ENCODE peak calls at places on chromosomes 6 and 20, in seven cellular contexts. P is NCI-H460, T is aorta, E is activated T-cell treated with anti-CD3 and anti-CD28 coated beads for 24 hours, H is T-helper 2 cell, A is left cardiac atrium, O is AG08395. Q is an unnamed sample.

GRCh38 chr6:148972481-148972880 is 225.7 kb downstream of the UST start:
- DNase-seq in A (no peak), O (no peak), H (peak; percentile 55), P (no peak), T (no peak), E (peak; percentile 11), Q (peak; percentile 41)

GRCh38 chr6:85580104-85580877 is 13.4 kb downstream of the SNX14 start:
- DNase-seq in P (no peak), E (no peak), O (no peak), H (no peak), T (no peak), A (no peak), Q (peak; percentile 33)

GRCh38 chr20:43821795-43822194 is 92.9 kb upstream of the TOX2 start:
- DNase-seq in P (peak; percentile 7), T (no peak), H (peak; percentile 59), O (no peak), A (no peak), E (no peak), Q (no peak)

GRCh38 chr6:37024665-37025337 is 19.3 kb downstream of the FGD2 start:
- DNase-seq in P (no peak), T (no peak), A (no peak), E (peak; percentile 28), O (peak; percentile 61), H (peak; percentile 67), Q (peak; percentile 92)

GRCh38 chr20:6008254-6008653 is 45.6 kb downstream of the LRRN4 start:
- DNase-seq in H (no peak), P (peak; percentile 69), E (no peak), A (peak; percentile 61), O (peak; percentile 76), T (peak; percentile 53), Q (peak; percentile 41)

GRCh38 chr20:10902836-10903410 is 229.1 kb upstream of the JAG1 start:
- DNase-seq in P (no peak), A (no peak), O (peak; percentile 48), E (no peak), T (no peak), H (no peak), Q (no peak)

GRCh38 chr6:34071884-34072379 is 74.0 kb downstream of the GRM4 start:
- DNase-seq in O (no peak), E (no peak), H (peak; percentile 21), T (no peak), P (no peak), A (no peak), Q (no peak)

GRCh38 chr6:121521164-121521555 is 85.7 kb downstream of the GJA1 start:
- DNase-seq in E (no peak), H (no peak), P (no peak), A (no peak), T (no peak), O (no peak), Q (no peak)

GRCh38 chr6:137271245-137272183 is 52.3 kb upstream of the IFNGR1 start:
- DNase-seq in P (peak; percentile 55), H (peak; percentile 40), T (no peak), E (no peak), A (no peak), O (peak; percentile 62), Q (peak; percentile 69)

GRCh38 chr6:70806086-70806485 is 138.4 kb downstream of the SMAP1 start:
- DNase-seq in E (no peak), A (no peak), P (no peak), O (no peak), H (no peak), T (no peak), Q (no peak)

GRCh38 chr6:9862603-9863167 is 552.2 kb downstream of the TFAP2A start:
- DNase-seq in H (no peak), P (no peak), T (no peak), E (no peak), A (no peak), O (no peak), Q (no peak)

GRCh38 chr20:43102394-43102793 is 87.3 kb downstream of the PTPRT start:
- DNase-seq in A (no peak), O (no peak), E (no peak), P (no peak), T (no peak), H (no peak), Q (no peak)

GRCh38 chr20:47669157-47669425 is 116.2 kb downstream of the SULF2 start:
- DNase-seq in A (no peak), E (no peak), T (no peak), H (no peak), P (no peak), O (no peak), Q (no peak)

GRCh38 chr6:34332255-34333198 is 59.9 kb downstream of the NUDT3 start:
- DNase-seq in T (no peak), H (no peak), P (no peak), O (no peak), A (no peak), E (no peak), Q (no peak)

GRCh38 chr20:38208523-38208922 is 43.5 kb upstream of the TGM2 start:
- DNase-seq in A (no peak), H (no peak), P (no peak), O (no peak), E (no peak), T (no peak), Q (no peak)

GRCh38 chr6:12538881-12539357 is 177.6 kb upstream of the PHACTR1 start:
- DNase-seq in T (peak; percentile 61), A (peak; percentile 69), H (no peak), P (no peak), O (no peak), E (no peak), Q (no peak)

GRCh38 chr20:18360601-18361000 is 72.3 kb downstream of the ZNF133 start:
- DNase-seq in A (no peak), O (no peak), H (no peak), P (no peak), T (no peak), E (no peak), Q (peak; percentile 13)

GRCh38 chr20:41927655-41928054 is 309.5 kb upstream of the CHD6 start:
- DNase-seq in H (no peak), O (no peak), E (no peak), T (no peak), P (no peak), A (no peak), Q (no peak)

GRCh38 chr20:31670371-31671228 is 32.9 kb downstream of the COX4I2 start:
- DNase-seq in T (peak; percentile 80), O (peak; percentile 41), A (peak; percentile 72), H (no peak), E (no peak), P (no peak), Q (peak; percentile 48)

GRCh38 chr6:150417899-150418824 is 49.4 kb downstream of the IYD start:
- DNase-seq in H (peak; percentile 95), O (peak; percentile 85), A (no peak), E (peak; percentile 6), P (peak; percentile 84), T (no peak), Q (peak; percentile 90)

GRCh38 chr6:168158280-168158979 is 79.4 kb upstream of the FRMD1 start:
- DNase-seq in O (no peak), A (no peak), T (no peak), P (no peak), E (no peak), H (no peak), Q (no peak)

GRCh38 chr6:25320459-25320858 is 41.3 kb downstream of the CARMIL1 start:
- DNase-seq in O (no peak), E (no peak), P (no peak), H (no peak), A (no peak), T (no peak), Q (no peak)

GRCh38 chr20:8161262-8162071 is 29.4 kb downstream of the PLCB1 start:
- DNase-seq in H (no peak), P (no peak), T (no peak), O (no peak), E (no peak), A (no peak), Q (no peak)

GRCh38 chr6:142374965-142375733 is 73.3 kb downstream of the ADGRG6 start:
- DNase-seq in O (peak; percentile 51), A (no peak), P (peak; percentile 69), E (no peak), T (no peak), H (no peak), Q (peak; percentile 86)

GRCh38 chr20:38590682-38591483 is 9.9 kb downstream of the ADIG start:
- DNase-seq in A (no peak), P (no peak), H (no peak), O (peak; percentile 15), T (no peak), E (no peak), Q (no peak)

GRCh38 chr20:14617123-14617522 is 279.7 kb upstream of the FLRT3 start:
- DNase-seq in T (no peak), E (no peak), H (no peak), O (no peak), P (no peak), A (no peak), Q (no peak)

GRCh38 chr6:72639920-72640621 is 18.2 kb downstream of the KCNQ5 start:
- DNase-seq in A (no peak), H (no peak), T (no peak), O (no peak), P (no peak), E (no peak), Q (no peak)

GRCh38 chr6:119301429-119301828 is 48.1 kb downstream of the MAN1A1 start:
- DNase-seq in H (no peak), T (no peak), A (no peak), O (no peak), E (no peak), P (no peak), Q (no peak)

GRCh38 chr6:35428421-35429149 is 23.6 kb upstream of the FANCE start:
- DNase-seq in E (no peak), P (no peak), A (no peak), T (no peak), O (no peak), H (no peak), Q (no peak)

GRCh38 chr6:138765896-138766487 is 7.6 kb upstream of the CCDC28A start:
- DNase-seq in E (no peak), T (no peak), O (peak; percentile 53), P (peak; percentile 42), A (no peak), H (peak; percentile 37), Q (peak; percentile 72)

GRCh38 chr6:79421707-79422484 is 115.3 kb downstream of the LCA5 start:
- DNase-seq in H (no peak), O (peak; percentile 26), P (peak; percentile 9), A (no peak), E (no peak), T (no peak), Q (no peak)

GRCh38 chr20:45049904-45050471 is 50.9 kb downstream of the KCNS1 start:
- DNase-seq in A (no peak), P (no peak), T (no peak), H (peak; percentile 30), E (no peak), O (no peak), Q (no peak)

GRCh38 chr6:110357298-110357695 is 852 bp downstream of the METTL24 start:
- DNase-seq in E (no peak), O (no peak), P (no peak), A (no peak), T (no peak), H (no peak), Q (no peak)

GRCh38 chr20:54167909-54168872 is 5.6 kb downstream of the CYP24A1 start:
- DNase-seq in E (no peak), H (no peak), P (no peak), A (no peak), T (no peak), O (no peak), Q (peak; percentile 60)

GRCh38 chr6:134746125-134746524 is 203.8 kb downstream of the ALDH8A1 start:
- DNase-seq in A (no peak), E (no peak), P (no peak), H (no peak), O (no peak), T (no peak), Q (no peak)

GRCh38 chr20:50335105-50335504 is 144.5 kb downstream of the CEBPB start:
- DNase-seq in P (peak; percentile 26), T (no peak), H (peak; percentile 61), E (no peak), O (peak; percentile 32), A (no peak), Q (peak; percentile 21)

GRCh38 chr20:63430891-63431290 is 41.6 kb downstream of the KCNQ2 start:
- DNase-seq in P (no peak), H (no peak), T (no peak), O (no peak), E (no peak), A (no peak), Q (no peak)

GRCh38 chr20:38338849-38339520 is 7.3 kb upstream of the LBP start:
- DNase-seq in O (no peak), P (no peak), E (no peak), T (no peak), A (no peak), H (no peak), Q (no peak)